ENCODE peak calls at places on chromosomes 7 and 10, in nine cellular contexts. Q, G, T, F, R, J, W, K and H are unnamed samples.

GRCh38 chr10:5045095-5045494 is 41.4 kb upstream of the AKR1C2 start:
- DNase-seq in W (no peak), G (no peak), J (no peak), R (no peak), T (no peak), K (no peak), Q (no peak), F (no peak), H (no peak)

GRCh38 chr10:96619803-96620773 is 33.3 kb upstream of the TM9SF3 start:
- DNase-seq in T (no peak), F (no peak), K (no peak), W (no peak), R (no peak), G (no peak), Q (no peak), J (no peak), H (no peak)

GRCh38 chr10:6058677-6059475 is 3.3 kb downstream of the IL2RA start:
- DNase-seq in G (no peak), T (no peak), K (no peak), J (no peak), W (no peak), Q (no peak), F (no peak), R (no peak), H (no peak)

GRCh38 chr7:143391462-143392404 is 10.6 kb downstream of the ZYX start:
- DNase-seq in Q (peak), K (no peak), R (no peak), F (peak), J (no peak), W (no peak), G (no peak), T (peak), H (no peak)

GRCh38 chr7:45407730-45408406 is 166.3 kb upstream of the ADCY1 start:
- DNase-seq in Q (no peak), G (peak), F (no peak), T (no peak), K (no peak), R (no peak), W (no peak), J (no peak), H (no peak)

GRCh38 chr10:34507217-34507616 is 307.9 kb downstream of the PARD3 start:
- DNase-seq in R (no peak), K (no peak), F (no peak), T (no peak), G (no peak), W (no peak), J (no peak), Q (no peak), H (no peak)

GRCh38 chr10:77949167-77949566 is 22.6 kb upstream of the DLG5 start:
- DNase-seq in R (no peak), K (no peak), T (peak), G (no peak), Q (peak), J (peak), W (no peak), F (no peak), H (no peak)

GRCh38 chr7:152673902-152674301 is 2.0 kb downstream of the XRCC2 start:
- DNase-seq in K (no peak), R (no peak), T (no peak), G (no peak), W (no peak), F (no peak), Q (no peak), J (no peak), H (no peak)

GRCh38 chr10:113302062-113302461 is 250.8 kb upstream of the HABP2 start:
- DNase-seq in G (no peak), T (no peak), J (no peak), Q (no peak), W (no peak), F (no peak), R (no peak), K (no peak), H (no peak)

GRCh38 chr10:93068411-93069244 is 5.1 kb upstream of the CYP26A1 start:
- DNase-seq in J (no peak), T (peak), Q (peak), G (no peak), R (peak), F (no peak), K (no peak), W (no peak), H (no peak)

GRCh38 chr7:31028417-31028988 is 23.6 kb upstream of the ADCYAP1R1 start:
- DNase-seq in J (no peak), K (no peak), Q (no peak), T (no peak), F (no peak), W (no peak), G (peak), R (no peak), H (no peak)

GRCh38 chr10:113179270-113179669 is 229.2 kb downstream of the TCF7L2 start:
- DNase-seq in R (no peak), G (no peak), T (no peak), Q (no peak), F (no peak), W (no peak), J (no peak), K (no peak), H (no peak)

GRCh38 chr7:20310963-20311742 is 19.5 kb upstream of the ITGB8 start:
- DNase-seq in R (no peak), J (peak), G (no peak), F (no peak), T (peak), K (no peak), W (no peak), Q (peak), H (no peak)

GRCh38 chr10:44436240-44436639 is 51.3 kb upstream of the CXCL12 start:
- DNase-seq in F (no peak), W (no peak), R (no peak), K (no peak), Q (no peak), T (no peak), J (no peak), G (no peak), H (no peak)

GRCh38 chr10:102382871-102383270 is 12.6 kb upstream of the NFKB2 start:
- DNase-seq in J (no peak), F (no peak), W (no peak), G (no peak), Q (no peak), K (no peak), R (no peak), T (no peak), H (no peak)

GRCh38 chr7:101608772-101609713 is 20.1 kb downstream of the MYL10 start:
- DNase-seq in R (no peak), J (peak), K (no peak), W (no peak), Q (no peak), F (no peak), G (no peak), T (no peak), H (no peak)

GRCh38 chr10:59025981-59026730 is 150.3 kb upstream of the PHYHIPL start:
- DNase-seq in W (no peak), Q (no peak), K (no peak), G (no peak), F (no peak), R (no peak), J (no peak), T (no peak), H (no peak)

GRCh38 chr10:76297787-76298281 is 866.4 kb downstream of the LRMDA start:
- DNase-seq in R (no peak), K (no peak), W (no peak), G (no peak), T (no peak), J (no peak), F (no peak), Q (no peak), H (no peak)

GRCh38 chr7:114293289-114294012 is 121.2 kb upstream of the FOXP2 start:
- DNase-seq in J (no peak), K (no peak), T (no peak), W (no peak), G (no peak), Q (no peak), R (no peak), F (no peak), H (no peak)

GRCh38 chr7:22361320-22361719 is 4.4 kb upstream of the RAPGEF5 start:
- DNase-seq in K (no peak), G (no peak), T (no peak), Q (no peak), F (no peak), W (no peak), J (no peak), R (no peak), H (no peak)

GRCh38 chr10:132678436-132679216 is 107.3 kb downstream of the NKX6-2 start:
- DNase-seq in R (no peak), K (no peak), W (no peak), J (no peak), G (no peak), F (no peak), Q (no peak), T (no peak), H (no peak)

GRCh38 chr10:113386005-113386404 is 166.8 kb upstream of the HABP2 start:
- DNase-seq in W (no peak), Q (no peak), F (no peak), J (peak), G (no peak), T (peak), K (no peak), R (no peak), H (no peak)